ENCODE peak calls at places on chromosomes 1 and 21, in nine cellular contexts. R is NCI-H460, Q is NCI-H446 treated with DMSO at 0.1 percent for 48 hours, Z is left lung, G is DMS53, Y is lower lobe of right lung, P is cardiac fibroblast, E is heart left ventricle, B is GM23248. L is an unnamed sample.

GRCh38 chr1:236734141-236734765 is 48.0 kb downstream of the ACTN2 start:
- DNase-seq in B (no peak), G (peak), Y (no peak), Q (no peak), E (no peak), P (peak), Z (no peak), R (no peak), L (no peak)

GRCh38 chr1:223195281-223195680 is 52.2 kb upstream of the TLR5 start:
- DNase-seq in Q (no peak), E (no peak), Z (no peak), B (no peak), P (no peak), R (no peak), G (no peak), Y (no peak), L (no peak)

GRCh38 chr1:22163137-22163536 is 20.2 kb upstream of the WNT4 start:
- DNase-seq in B (no peak), E (no peak), P (no peak), Q (no peak), Y (no peak), Z (no peak), G (no peak), R (no peak), L (no peak)

GRCh38 chr1:246043556-246043955 is 463.5 kb downstream of the SMYD3 start:
- DNase-seq in Y (no peak), E (no peak), B (no peak), G (no peak), Z (no peak), P (peak), Q (no peak), R (no peak), L (no peak)

GRCh38 chr1:35876988-35877387 is 6.0 kb upstream of the AGO1 start:
- DNase-seq in B (peak), P (peak), R (no peak), E (no peak), Q (no peak), Y (no peak), G (no peak), Z (no peak), L (no peak)

GRCh38 chr1:94103608-94104007 is 17.3 kb downstream of the ABCA4 start:
- DNase-seq in Y (no peak), R (no peak), Q (no peak), Z (no peak), P (no peak), B (no peak), E (no peak), G (no peak), L (no peak)

GRCh38 chr1:46533179-46533864 is 18.1 kb downstream of the KNCN start:
- DNase-seq in P (no peak), B (peak), G (peak), R (no peak), Q (no peak), E (no peak), Y (peak), Z (no peak), L (no peak)

GRCh38 chr1:96981181-96981580 is 259.6 kb downstream of the PTBP2 start:
- DNase-seq in P (no peak), Y (no peak), R (no peak), E (no peak), Q (no peak), B (no peak), G (no peak), Z (no peak), L (no peak)

GRCh38 chr1:229657993-229658755 is 32.1 kb downstream of the URB2 start:
- DNase-seq in E (no peak), Q (no peak), B (no peak), Z (no peak), R (no peak), Y (no peak), G (no peak), P (no peak), L (no peak)

GRCh38 chr21:42703173-42703908 is 49.9 kb downstream of the PDE9A start:
- DNase-seq in P (no peak), E (no peak), R (no peak), Z (no peak), Y (no peak), Q (no peak), B (no peak), G (no peak), L (no peak)

GRCh38 chr1:53893999-53894636 is at the start of gene DIO1:
- DNase-seq in Q (no peak), G (peak), B (no peak), E (no peak), P (no peak), Z (no peak), R (no peak), Y (no peak), L (no peak)

GRCh38 chr1:109803901-109804331 is 40.2 kb upstream of the EPS8L3 start:
- DNase-seq in B (peak), Z (no peak), E (no peak), Y (no peak), R (no peak), P (peak), G (no peak), Q (no peak), L (no peak)